ENCODE peak calls at places on chromosomes 12 and 14, in six cellular contexts. N is uterus, Z is psoas muscle, Y is choroid plexus epithelial cell, R is brain microvascular endothelial cell, T is BJ. O is an unnamed sample.

GRCh38 chr14:90775441-90775840 is 40.8 kb downstream of the TTC7B start:
- DNase-seq in N (no peak), Z (no peak), Y (no peak), R (no peak), T (no peak), O (no peak)

GRCh38 chr14:75301666-75302325 is 23.2 kb downstream of the FOS start:
- DNase-seq in N (no peak), Z (peak), Y (peak), R (peak), T (no peak), O (no peak)

GRCh38 chr12:131102493-131102931 is 148.8 kb downstream of the ADGRD1 start:
- DNase-seq in N (no peak), Z (no peak), Y (no peak), R (no peak), T (no peak), O (no peak)

GRCh38 chr14:103819503-103820307 is 27.7 kb downstream of the PPP1R13B start:
- DNase-seq in N (peak), Z (no peak), Y (peak), R (no peak), T (no peak), O (no peak)

GRCh38 chr14:100905166-100905565 is 1.6 kb upstream of the RTL1 start:
- DNase-seq in N (no peak), Z (no peak), Y (no peak), R (no peak), T (no peak), O (no peak)

GRCh38 chr14:75907722-75908330 is 74.0 kb downstream of the TGFB3 start:
- DNase-seq in N (no peak), Z (no peak), Y (no peak), R (no peak), T (no peak), O (no peak)

GRCh38 chr14:93033039-93033982 is 82.4 kb downstream of the ITPK1 start:
- DNase-seq in N (no peak), Z (no peak), Y (no peak), R (no peak), T (no peak), O (no peak)

GRCh38 chr12:13347241-13348043 is 150.9 kb downstream of the EMP1 start:
- DNase-seq in N (no peak), Z (no peak), Y (peak), R (peak), T (peak), O (peak)

GRCh38 chr14:101707285-101707842 is 54.1 kb upstream of the PPP2R5C start:
- DNase-seq in N (peak), Z (no peak), Y (peak), R (peak), T (no peak), O (peak)

GRCh38 chr12:64609543-64610091 is 678 bp upstream of the RASSF3 start:
- DNase-seq in N (no peak), Z (no peak), Y (peak), R (peak), T (no peak), O (no peak)
- TF ChIP-seq CTCF in N (no peak), Z (no peak), Y (no peak), R (no peak), T (no peak), O (no peak)

DNA sequence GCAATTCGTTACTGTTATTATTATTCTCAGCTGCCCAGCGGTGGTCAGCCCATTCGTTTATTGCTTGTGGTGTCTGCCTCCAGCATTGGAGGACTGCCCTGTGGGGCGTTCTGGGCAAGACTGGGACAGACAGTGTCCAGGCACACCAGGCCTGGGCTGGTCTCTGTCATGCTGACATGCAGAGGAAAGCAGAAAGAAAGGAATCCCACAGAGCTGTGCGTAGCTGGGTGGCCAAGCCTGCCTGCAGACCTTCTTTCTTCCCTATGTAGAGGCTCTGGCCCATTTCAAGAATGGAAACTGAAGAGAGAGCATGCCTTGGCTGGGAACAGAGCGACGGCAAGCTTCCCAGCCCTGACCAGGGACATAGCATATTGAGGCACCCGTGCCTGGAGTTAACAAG is 525.3 kb upstream of the TBX3 start:
- DNase-seq in N (no peak), Z (no peak), Y (no peak), R (no peak), T (no peak), O (no peak)
- H3K4me3 ChIP-seq in N (no peak), Z (no peak), Y (no peak), R (no peak), T (no peak), O (no peak)

DNA sequence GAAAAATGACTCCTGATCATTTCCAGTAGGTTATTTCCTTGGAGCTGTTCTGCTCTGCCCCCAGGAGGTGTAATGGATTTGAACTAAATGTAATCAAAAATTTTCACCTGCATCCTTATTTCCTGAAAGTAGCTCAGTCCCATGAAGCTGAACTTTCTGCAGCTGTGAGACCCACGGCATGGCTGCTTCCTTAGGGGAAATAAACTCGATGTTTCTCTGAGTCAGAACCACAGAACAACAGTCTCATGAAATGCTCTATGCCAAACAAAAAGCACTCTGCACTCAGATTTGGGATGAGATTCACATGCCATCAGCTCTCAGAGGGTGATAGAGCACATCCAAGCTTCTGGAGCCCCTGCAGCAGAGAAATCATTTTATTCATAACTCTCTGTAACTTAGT is 224.1 kb upstream of the PLEKHG7 start:
- DNase-seq in N (no peak), Z (no peak), Y (no peak), R (no peak), T (no peak), O (no peak)
- TF ChIP-seq CTCF in N (no peak), Z (no peak), Y (no peak), R (no peak), T (no peak), O (no peak)

GRCh38 chr12:30696486-30696885 is 817 bp upstream of the IPO8 start:
- DNase-seq in N (no peak), Z (peak), Y (no peak), R (no peak), T (no peak), O (no peak)

GRCh38 chr12:30695327-30696102 is at the start of gene IPO8:
- DNase-seq in N (peak), Z (peak), Y (peak), R (peak), T (peak), O (peak)

GRCh38 chr12:30694971-30695326 is 720 bp downstream of the IPO8 start:
- DNase-seq in N (peak), Z (peak), Y (peak), R (no peak), T (no peak), O (no peak)

GRCh38 chr12:30696103-30696408 is 387 bp upstream of the IPO8 start:
- DNase-seq in N (no peak), Z (no peak), Y (no peak), R (no peak), T (no peak), O (no peak)

GRCh38 chr12:30694412-30694955 is 1.2 kb downstream of the IPO8 start:
- DNase-seq in N (no peak), Z (no peak), Y (peak), R (no peak), T (no peak), O (no peak)
- H3K4me3 ChIP-seq in N (peak), Z (peak), Y (peak), R (peak), T (peak), O (peak)

GRCh38 chr12:50111417-50111692 is 681 bp upstream of the COX14 start:
- DNase-seq in N (no peak), Z (no peak), Y (no peak), R (no peak), T (no peak), O (no peak)

GRCh38 chr12:50110127-50110761 is 1.8 kb upstream of the COX14 start:
- DNase-seq in N (peak), Z (peak), Y (no peak), R (no peak), T (no peak), O (no peak)

GRCh38 chr12:50110762-50111416 is 1.1 kb upstream of the COX14 start:
- DNase-seq in N (peak), Z (peak), Y (peak), R (no peak), T (no peak), O (no peak)

GRCh38 chr12:50112456-50113218 is 601 bp downstream of the COX14 start:
- DNase-seq in N (no peak), Z (no peak), Y (no peak), R (no peak), T (no peak), O (no peak)

DNA sequence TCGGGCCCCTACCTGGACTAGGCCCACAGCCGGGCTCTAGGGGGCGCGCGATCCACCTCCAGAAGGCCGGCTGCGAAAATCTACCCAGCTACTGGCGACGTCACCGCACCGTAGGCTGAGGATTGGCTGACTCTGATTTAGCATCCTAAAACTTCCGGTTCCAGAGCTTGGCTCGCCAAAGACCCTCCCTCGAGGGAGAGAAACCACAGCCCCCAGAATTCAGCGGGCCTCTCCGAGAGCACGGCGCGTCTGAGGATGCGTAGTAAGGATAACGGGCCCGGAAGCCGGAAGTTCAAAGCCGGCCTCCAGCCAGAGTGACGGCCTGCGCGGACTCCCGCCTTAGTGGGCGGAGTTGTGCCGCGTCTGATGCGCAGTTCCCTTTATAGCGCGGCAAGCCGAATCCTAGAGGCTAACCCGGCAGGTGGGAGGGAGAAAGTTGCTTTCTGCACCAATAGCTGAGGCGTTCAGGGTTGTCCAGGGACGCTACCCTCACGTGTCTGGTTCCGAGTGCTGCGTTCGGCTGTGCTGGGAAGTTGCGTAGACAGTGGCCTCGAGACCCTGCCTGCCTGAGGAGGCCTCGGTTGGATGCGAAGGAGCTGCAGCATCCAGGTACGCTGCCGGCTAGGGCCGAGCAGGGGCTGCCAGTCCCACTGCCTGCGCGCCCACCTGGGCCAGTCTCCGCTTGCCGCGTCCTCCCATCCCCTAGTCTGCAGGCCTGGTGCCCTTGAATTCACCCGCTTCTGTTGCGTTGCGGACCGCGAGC is at the start of gene COX14:
- DNase-seq in N (peak), Z (peak), Y (peak), R (peak), T (peak), O (peak)
- TF ChIP-seq CTCF in N (peak), Z (peak), Y (peak), R (peak), T (peak), O (peak)

GRCh38 chr14:22919601-22919921 is 612 bp upstream of the RBM23 start:
- DNase-seq in N (no peak), Z (no peak), Y (no peak), R (no peak), T (no peak), O (no peak)
- H3K4me3 ChIP-seq in N (peak), Z (peak), Y (peak), R (peak), T (peak), O (peak)

GRCh38 chr14:60051690-60052324 is 39.9 kb upstream of the PCNX4 start:
- DNase-seq in N (no peak), Z (no peak), Y (peak), R (no peak), T (peak), O (peak)
- TF ChIP-seq CTCF in N (no peak), Z (no peak), Y (no peak), R (no peak), T (no peak), O (no peak)

GRCh38 chr12:3597526-3598210 is 106.7 kb downstream of the PRMT8 start:
- DNase-seq in N (no peak), Z (no peak), Y (no peak), R (no peak), T (no peak), O (no peak)

GRCh38 chr12:3593906-3594305 is 102.9 kb downstream of the PRMT8 start:
- DNase-seq in N (no peak), Z (no peak), Y (no peak), R (no peak), T (no peak), O (no peak)

GRCh38 chr12:3594966-3595365 is 104.0 kb downstream of the PRMT8 start:
- DNase-seq in N (no peak), Z (no peak), Y (no peak), R (no peak), T (no peak), O (no peak)

GRCh38 chr12:3596703-3597472 is 105.9 kb downstream of the PRMT8 start:
- DNase-seq in N (no peak), Z (no peak), Y (no peak), R (no peak), T (no peak), O (no peak)

DNA sequence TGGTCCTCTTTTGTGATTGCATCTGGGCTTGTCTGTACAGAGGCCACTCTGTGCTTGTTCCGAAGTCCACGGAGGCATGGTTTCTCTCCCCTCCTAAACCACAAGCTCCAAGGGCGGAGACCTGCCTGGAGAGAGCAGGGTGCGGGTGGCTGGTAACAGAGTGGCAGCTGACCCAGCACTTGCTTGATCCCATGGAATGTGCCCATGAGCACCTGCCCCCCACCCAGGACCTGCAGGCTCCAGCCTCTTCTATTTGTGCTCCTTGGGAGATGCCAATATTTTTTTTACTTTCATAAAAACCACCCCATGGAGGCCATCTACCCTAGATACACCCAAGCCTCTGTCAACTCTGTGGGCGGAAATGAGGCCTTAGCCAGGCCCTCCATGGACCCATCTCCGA is 104.7 kb downstream of the PRMT8 start:
- DNase-seq in N (no peak), Z (no peak), Y (no peak), R (no peak), T (no peak), O (no peak)
- H3K4me3 ChIP-seq in N (no peak), Z (no peak), Y (no peak), R (no peak), T (no peak), O (no peak)

DNA sequence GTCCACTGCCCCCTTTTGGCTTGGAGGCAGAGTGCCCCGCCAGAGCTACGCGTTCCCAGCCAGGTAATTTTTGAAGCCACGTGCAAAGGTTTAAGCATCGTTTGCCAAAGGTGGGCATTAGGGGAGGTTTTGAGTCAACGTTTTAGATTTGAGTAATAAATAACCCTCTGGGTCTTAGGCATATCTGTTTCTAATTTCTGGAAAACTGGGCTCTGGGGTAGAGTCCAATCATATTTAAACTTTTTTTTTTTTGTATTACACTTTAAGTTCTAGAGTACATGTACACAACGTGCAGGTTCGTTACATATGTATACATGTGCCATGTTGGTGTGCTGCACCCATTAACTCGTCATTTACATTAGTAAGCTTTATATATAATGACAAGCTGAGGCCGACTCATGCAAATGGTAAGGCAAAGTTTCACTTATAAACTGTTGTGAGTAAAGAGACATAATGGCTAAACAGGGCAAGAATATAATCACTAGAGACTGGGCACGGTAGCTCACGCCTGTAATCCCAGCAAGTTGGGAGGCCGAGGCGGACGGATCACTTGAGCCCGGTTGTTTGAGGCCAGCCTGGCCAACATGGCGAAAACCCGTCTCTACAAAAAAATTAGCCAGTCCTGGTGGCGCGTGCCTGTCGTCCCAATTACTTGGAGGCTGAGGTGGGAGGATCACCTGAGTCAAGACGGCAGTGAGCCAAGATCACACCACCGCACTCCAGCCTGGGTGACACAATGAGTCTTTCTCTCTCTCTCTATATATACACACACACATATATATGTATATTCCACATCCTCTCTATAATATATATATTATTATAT is 491 bp upstream of the NR2C1 start:
- DNase-seq in N (no peak), Z (no peak), Y (no peak), R (no peak), T (no peak), O (no peak)
- TF ChIP-seq CTCF in N (peak), Z (peak), Y (peak), R (peak), T (peak), O (peak)

GRCh38 chr14:96511146-96511545 is 9.0 kb downstream of the PAPOLA start:
- DNase-seq in N (no peak), Z (no peak), Y (no peak), R (no peak), T (no peak), O (no peak)
- H3K4me3 ChIP-seq in N (no peak), Z (no peak), Y (no peak), R (no peak), T (no peak), O (no peak)

O was measured in AG09309.